ENCODE peak calls at places on chromosomes 12 and 14, in five cellular contexts. G is AG09319, B is fibroblast of lung, S is lung, V is cardiac muscle cell. I is an unnamed sample.

GRCh38 chr12:68639396-68639767 is 28.7 kb downstream of the RAP1B start:
- DNase-seq in G (no peak), B (no peak), S (no peak), V (no peak), I (no peak)

GRCh38 chr12:105386431-105386830 is 55.9 kb downstream of the C12orf75 start:
- DNase-seq in G (no peak), B (no peak), S (no peak), V (no peak), I (no peak)

GRCh38 chr12:70822431-70822830 is 98.1 kb downstream of the PTPRR start:
- DNase-seq in G (no peak), B (no peak), S (no peak), V (no peak), I (no peak)

GRCh38 chr12:12007001-12007712 is 63.6 kb upstream of the BCL2L14 start:
- DNase-seq in G (no peak), B (peak; percentile 90), S (no peak), V (peak; percentile 51), I (peak; percentile 39)

GRCh38 chr14:97723834-97724770 is 926.9 kb downstream of the VRK1 start:
- DNase-seq in G (no peak), B (no peak), S (no peak), V (no peak), I (no peak)

GRCh38 chr12:44674866-44675265 is 201.2 kb downstream of the NELL2 start:
- DNase-seq in G (no peak), B (peak; percentile 4), S (no peak), V (no peak), I (no peak)

GRCh38 chr12:68633614-68634558 is 23.2 kb downstream of the RAP1B start:
- DNase-seq in G (no peak), B (no peak), S (no peak), V (no peak), I (no peak)

GRCh38 chr12:79706156-79706555 is 15.4 kb upstream of the PAWR start:
- DNase-seq in G (no peak), B (no peak), S (no peak), V (no peak), I (peak; percentile 51)

GRCh38 chr14:38042356-38042755 is 165.3 kb upstream of the SSTR1 start:
- DNase-seq in G (no peak), B (peak; percentile 59), S (no peak), V (peak; percentile 36), I (peak; percentile 79)

GRCh38 chr12:52054838-52055741 is 3.8 kb downstream of the NR4A1 start:
- DNase-seq in G (no peak), B (no peak), S (no peak), V (peak; percentile 28), I (no peak)

GRCh38 chr14:23078692-23079116 is 16.2 kb downstream of the ACIN1 start:
- DNase-seq in G (peak; percentile 87), B (peak; percentile 94), S (peak; percentile 74), V (peak; percentile 93), I (peak; percentile 97)

GRCh38 chr12:118685983-118686607 is 295.2 kb upstream of the SRRM4 start:
- DNase-seq in G (no peak), B (no peak), S (no peak), V (no peak), I (no peak)

GRCh38 chr14:68633131-68633991 is 159.5 kb downstream of the ZFP36L1 start:
- DNase-seq in G (no peak), B (peak; percentile 20), S (no peak), V (peak; percentile 82), I (peak; percentile 61)

GRCh38 chr12:92593734-92594402 is 108.9 kb upstream of the PLEKHG7 start:
- DNase-seq in G (no peak), B (peak; percentile 95), S (no peak), V (peak; percentile 74), I (peak; percentile 92)

GRCh38 chr12:48865441-48866290 is at the start of gene RND1:
- DNase-seq in G (peak; percentile 66), B (peak; percentile 87), S (peak; percentile 91), V (peak; percentile 93), I (peak; percentile 85)
- TF ChIP-seq CTCF in G (no peak), B (no peak), S (no peak), V (peak; percentile 27), I (peak; percentile 29)

GRCh38 chr12:113234483-113234882 is 13.2 kb downstream of the TPCN1 start:
- DNase-seq in G (no peak), B (no peak), S (no peak), V (no peak), I (no peak)

GRCh38 chr12:113232232-113232615 is 11.0 kb downstream of the TPCN1 start:
- DNase-seq in G (no peak), B (no peak), S (no peak), V (no peak), I (no peak)

GRCh38 chr12:113233967-113234366 is 12.7 kb downstream of the TPCN1 start:
- DNase-seq in G (no peak), B (no peak), S (no peak), V (no peak), I (no peak)

GRCh38 chr12:113231275-113232231 is 10.3 kb downstream of the TPCN1 start:
- DNase-seq in G (no peak), B (peak; percentile 97), S (no peak), V (peak; percentile 89), I (peak; percentile 48)

GRCh38 chr12:113232787-113233585 is 11.7 kb downstream of the TPCN1 start:
- DNase-seq in G (no peak), B (peak; percentile 82), S (no peak), V (no peak), I (peak; percentile 69)
- TF ChIP-seq CTCF in G (no peak), B (no peak), S (no peak), V (no peak), I (no peak)

GRCh38 chr14:43877351-43877900 is 629.7 kb downstream of the FSCB start:
- DNase-seq in G (no peak), B (no peak), S (no peak), V (no peak), I (no peak)
- TF ChIP-seq CTCF in G (no peak), B (no peak), S (no peak), V (no peak), I (no peak)

DNA sequence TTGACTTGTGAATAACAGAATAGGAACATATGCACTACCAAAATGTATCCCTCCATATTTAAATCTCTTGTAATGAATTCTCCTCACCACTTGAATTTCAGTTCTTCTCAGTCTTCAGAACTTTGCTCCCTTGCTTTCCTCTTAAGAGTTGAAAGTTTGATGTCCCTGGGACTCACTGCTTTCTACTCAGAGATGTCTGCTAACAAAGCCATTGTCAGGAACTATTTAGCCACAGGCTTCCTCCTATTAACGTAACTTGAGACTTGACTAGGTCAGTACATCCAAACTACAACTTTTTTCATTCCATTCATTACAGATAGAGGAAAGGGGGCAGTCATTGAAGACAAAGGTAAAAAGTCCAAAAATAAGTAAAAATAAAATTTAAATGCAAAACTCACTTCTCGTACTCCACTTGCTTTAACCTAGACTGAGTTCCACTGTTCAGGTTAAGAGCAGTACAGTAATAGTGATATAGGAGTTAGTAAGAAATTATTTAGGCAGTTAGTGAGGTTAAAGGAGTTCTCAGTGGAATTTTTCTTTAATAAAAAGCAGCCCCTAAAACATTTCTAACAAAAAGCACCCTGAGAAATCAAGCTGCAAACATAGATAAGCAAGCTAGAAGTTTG is 364.2 kb downstream of the SOX5 start:
- DNase-seq in G (no peak), B (no peak), S (no peak), V (no peak), I (no peak)
- TF ChIP-seq CTCF in G (no peak), B (no peak), S (no peak), V (no peak), I (no peak)